ENCODE peak calls at places on chromosome X, in ten cellular contexts. O is astrocyte of the spinal cord, F is cardiac muscle cell, A is ascending aorta, Z is dorsolateral prefrontal cortex, J is A549, E is left ventricle myocardium inferior, L is hepatocyte, P is colonic mucosa, W is tibial nerve. Q is an unnamed sample.

GRCh38 chrX:123797543-123798447 is 62.1 kb upstream of the XIAP start:
- DNase-seq in O (no peak), F (no peak), A (no peak), Z (no peak), J (no peak), E (no peak), L (no peak), P (no peak), W (no peak), Q (no peak)

GRCh38 chrX:13898084-13898483 is 81.2 kb upstream of the GPM6B start:
- DNase-seq in O (no peak), F (peak), A (peak), Z (no peak), J (no peak), E (no peak), L (no peak), P (no peak), W (peak), Q (no peak)

GRCh38 chrX:132127748-132128147 is at the start of gene FRMD7:
- DNase-seq in O (peak), F (no peak), A (no peak), Z (no peak), J (no peak), E (no peak), L (no peak), P (no peak), W (no peak), Q (peak)

GRCh38 chrX:148043456-148043855 is 62.3 kb downstream of the FMR1NB start:
- DNase-seq in O (peak), F (no peak), A (no peak), Z (no peak), J (no peak), E (no peak), L (no peak), P (no peak), W (no peak), Q (no peak)

GRCh38 chrX:151488677-151489076 is 74.8 kb upstream of the PASD1 start:
- DNase-seq in O (no peak), F (peak), A (no peak), Z (no peak), J (peak), E (no peak), L (no peak), P (no peak), W (no peak), Q (no peak)

GRCh38 chrX:19875051-19875432 is 12.4 kb downstream of the SH3KBP1 start:
- DNase-seq in O (no peak), F (no peak), A (no peak), Z (no peak), J (no peak), E (no peak), L (no peak), P (no peak), W (no peak), Q (no peak)

GRCh38 chrX:55907968-55908607 is 190.5 kb downstream of the RRAGB start:
- DNase-seq in O (peak), F (peak), A (peak), Z (no peak), J (no peak), E (peak), L (peak), P (peak), W (no peak), Q (peak)

GRCh38 chrX:97876697-97877407 is 993.1 kb downstream of the RPA4 start:
- DNase-seq in O (no peak), F (no peak), A (no peak), Z (no peak), J (no peak), E (no peak), L (no peak), P (no peak), W (no peak), Q (no peak)

GRCh38 chrX:39950035-39950688 is 147.6 kb downstream of the BCOR start:
- DNase-seq in O (no peak), F (no peak), A (no peak), Z (no peak), J (no peak), E (no peak), L (no peak), P (no peak), W (no peak), Q (no peak)

GRCh38 chrX:119325456-119325855 is 73.7 kb upstream of the SLC25A43 start:
- DNase-seq in O (no peak), F (no peak), A (no peak), Z (no peak), J (no peak), E (no peak), L (no peak), P (no peak), W (no peak), Q (no peak)

GRCh38 chrX:133892337-133892736 is 93.1 kb downstream of the GPC3 start:
- DNase-seq in O (no peak), F (peak), A (no peak), Z (no peak), J (no peak), E (no peak), L (no peak), P (no peak), W (no peak), Q (no peak)

GRCh38 chrX:95076449-95076848 is 1402.4 kb downstream of the FAM133A start:
- DNase-seq in O (peak), F (peak), A (no peak), Z (no peak), J (no peak), E (no peak), L (peak), P (no peak), W (no peak), Q (peak)

GRCh38 chrX:106952988-106953387 is 32.8 kb downstream of the CLDN2 start:
- DNase-seq in O (peak), F (peak), A (no peak), Z (no peak), J (no peak), E (no peak), L (no peak), P (no peak), W (no peak), Q (peak)

GRCh38 chrX:75986980-75987379 is 185.9 kb upstream of the PBDC1 start:
- DNase-seq in O (no peak), F (no peak), A (no peak), Z (no peak), J (no peak), E (no peak), L (no peak), P (no peak), W (no peak), Q (no peak)

GRCh38 chrX:19987856-19988255 is 3.0 kb downstream of the BCLAF3 start:
- DNase-seq in O (no peak), F (no peak), A (no peak), Z (no peak), J (no peak), E (no peak), L (no peak), P (no peak), W (no peak), Q (no peak)

GRCh38 chrX:107857815-107858214 is 32.1 kb downstream of the MID2 start:
- DNase-seq in O (no peak), F (no peak), A (no peak), Z (no peak), J (no peak), E (no peak), L (peak), P (no peak), W (no peak), Q (no peak)

GRCh38 chrX:118220509-118220908 is 103.9 kb upstream of the KLHL13 start:
- DNase-seq in O (no peak), F (no peak), A (no peak), Z (no peak), J (no peak), E (no peak), L (no peak), P (no peak), W (no peak), Q (no peak)

GRCh38 chrX:137427061-137427778 is 138.7 kb upstream of the ZIC3 start:
- DNase-seq in O (no peak), F (peak), A (no peak), Z (no peak), J (no peak), E (no peak), L (no peak), P (no peak), W (no peak), Q (no peak)

GRCh38 chrX:133399411-133399810 is 15.9 kb downstream of the GPC4 start:
- DNase-seq in O (no peak), F (no peak), A (no peak), Z (no peak), J (no peak), E (no peak), L (no peak), P (no peak), W (no peak), Q (no peak)

GRCh38 chrX:39645059-39645895 is 452.5 kb downstream of the BCOR start:
- DNase-seq in O (peak), F (no peak), A (peak), Z (no peak), J (no peak), E (peak), L (peak), P (peak), W (peak), Q (peak)

GRCh38 chrX:106243376-106243775 is 75.3 kb downstream of the PWWP3B start:
- DNase-seq in O (no peak), F (no peak), A (no peak), Z (no peak), J (no peak), E (no peak), L (no peak), P (no peak), W (no peak), Q (no peak)

GRCh38 chrX:107565005-107565404 is 63.3 kb upstream of the PRPS1 start:
- DNase-seq in O (no peak), F (no peak), A (no peak), Z (no peak), J (no peak), E (no peak), L (no peak), P (no peak), W (no peak), Q (no peak)

DNA sequence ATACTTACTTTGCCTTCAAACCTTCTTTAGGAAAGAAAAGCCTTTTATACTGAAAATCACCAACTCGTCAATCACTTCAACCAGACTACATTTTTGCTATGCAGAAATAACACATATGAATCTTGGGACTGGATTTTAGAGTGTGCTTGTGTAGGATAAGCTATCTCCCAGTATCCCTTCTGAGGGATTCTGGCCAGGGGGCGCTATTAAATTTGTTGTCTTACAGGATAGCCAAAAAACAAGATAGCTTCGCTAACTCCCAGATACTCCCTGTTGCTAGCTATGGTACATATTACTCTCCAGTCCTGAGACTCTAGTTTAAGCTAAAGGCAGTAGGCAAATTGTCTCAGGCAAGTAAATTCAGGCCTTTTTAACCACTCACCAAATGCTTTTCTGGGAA is 167.2 kb downstream of the LHFPL1 start:
- DNase-seq in O (no peak), F (peak), A (no peak), Z (no peak), J (no peak), E (no peak), L (no peak), P (no peak), W (no peak), Q (no peak)
- TF ChIP-seq CTCF in O (no peak), F (no peak), A (no peak), Z (no peak), J (no peak), E (no peak), L (no peak), P (no peak), W (no peak), Q (no peak)

GRCh38 chrX:72054776-72055495 is 76.8 kb downstream of the RTL5 start:
- DNase-seq in O (no peak), F (no peak), A (peak), Z (peak), J (no peak), E (no peak), L (no peak), P (no peak), W (no peak), Q (no peak)
- H3K4me3 ChIP-seq in O (no peak), F (no peak), A (no peak), Z (peak), J (no peak), E (no peak), L (no peak), P (no peak), W (no peak), Q (no peak)

DNA sequence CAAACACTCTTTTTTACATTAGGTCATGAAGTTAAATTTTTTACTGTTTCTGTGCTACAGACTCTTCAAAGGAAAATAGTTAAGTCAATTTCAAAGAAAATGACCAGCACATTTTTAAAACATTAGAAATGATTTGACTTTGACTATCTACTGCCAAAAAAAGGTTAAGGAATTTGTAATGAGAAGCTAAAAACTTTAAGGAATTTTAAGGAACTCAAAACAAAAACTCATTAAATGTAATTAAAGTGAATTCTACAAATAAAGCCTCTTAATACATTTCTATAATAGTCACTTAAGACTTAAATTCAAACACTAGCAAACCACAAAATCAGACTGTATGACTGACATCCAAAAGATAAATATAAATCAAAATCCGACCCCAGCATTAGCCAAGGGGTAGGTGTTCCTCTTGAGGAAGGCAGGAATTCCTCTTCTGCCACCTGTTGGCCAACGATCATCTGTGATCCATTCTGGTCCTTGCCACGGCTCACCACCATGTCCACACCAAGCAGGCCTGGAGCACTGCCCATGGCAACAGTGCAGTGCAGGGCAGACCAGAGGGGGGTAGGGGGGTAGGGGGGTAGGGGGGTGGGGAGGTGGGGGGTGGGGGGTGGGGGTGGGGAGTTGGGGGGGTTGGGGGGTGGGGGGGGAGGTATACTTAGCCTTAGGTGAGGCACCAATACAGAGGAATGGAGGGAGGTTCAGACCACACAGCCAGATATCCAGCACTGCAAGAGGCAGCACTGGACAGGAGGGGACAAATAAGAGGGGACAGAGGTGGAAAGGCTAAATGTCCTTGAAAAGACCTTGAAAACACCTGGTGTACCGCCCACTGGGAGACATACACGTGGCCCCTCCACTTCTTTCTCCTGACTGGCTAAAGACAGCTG is 287.4 kb downstream of the CHIC1 start:
- DNase-seq in O (peak), F (peak), A (no peak), Z (no peak), J (peak), E (no peak), L (peak), P (peak), W (no peak), Q (peak)
- TF ChIP-seq CTCF in O (peak), F (peak), A (no peak), Z (no peak), J (peak), E (no peak), L (no peak), P (no peak), W (no peak), Q (peak)

DNA sequence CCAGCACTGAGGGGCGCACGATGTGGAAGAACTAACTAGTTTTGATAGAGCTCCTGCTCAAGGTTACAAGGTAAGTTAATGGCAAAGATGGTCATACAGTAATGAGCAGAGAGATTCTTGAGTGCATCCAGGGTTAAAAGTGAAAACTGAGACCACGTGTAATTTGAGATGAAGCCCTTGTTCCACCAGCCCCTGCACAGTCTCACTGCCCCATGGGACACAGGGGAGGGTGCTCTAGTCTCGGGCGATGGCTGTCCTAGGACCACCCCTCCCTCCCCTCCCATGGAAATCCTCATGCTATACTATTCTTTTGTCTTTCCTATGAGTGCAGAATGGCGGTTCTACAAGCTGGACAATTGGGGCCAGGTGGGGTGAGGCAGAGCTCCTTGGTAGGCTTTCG is 1.8 kb downstream of the G6PD start:
- DNase-seq in O (no peak), F (peak), A (no peak), Z (no peak), J (no peak), E (no peak), L (no peak), P (no peak), W (no peak), Q (no peak)
- H3K4me3 ChIP-seq in O (no peak), F (no peak), A (no peak), Z (no peak), J (peak), E (no peak), L (no peak), P (no peak), W (no peak), Q (peak)

GRCh38 chrX:71547339-71547738 is 14.4 kb downstream of the OGT start:
- DNase-seq in O (no peak), F (no peak), A (no peak), Z (no peak), J (no peak), E (no peak), L (no peak), P (no peak), W (no peak), Q (no peak)
- TF ChIP-seq CTCF in O (no peak), F (no peak), A (no peak), Z (no peak), J (no peak), E (no peak), L (no peak), P (no peak), W (no peak), Q (no peak)

GRCh38 chrX:49185062-49185394 is 1.1 kb downstream of the PRICKLE3 start:
- DNase-seq in O (no peak), F (no peak), A (no peak), Z (no peak), J (no peak), E (no peak), L (no peak), P (no peak), W (no peak), Q (no peak)
- H3K4me3 ChIP-seq in O (peak), F (peak), A (peak), Z (peak), J (peak), E (peak), L (no peak), P (peak), W (peak), Q (peak)

DNA sequence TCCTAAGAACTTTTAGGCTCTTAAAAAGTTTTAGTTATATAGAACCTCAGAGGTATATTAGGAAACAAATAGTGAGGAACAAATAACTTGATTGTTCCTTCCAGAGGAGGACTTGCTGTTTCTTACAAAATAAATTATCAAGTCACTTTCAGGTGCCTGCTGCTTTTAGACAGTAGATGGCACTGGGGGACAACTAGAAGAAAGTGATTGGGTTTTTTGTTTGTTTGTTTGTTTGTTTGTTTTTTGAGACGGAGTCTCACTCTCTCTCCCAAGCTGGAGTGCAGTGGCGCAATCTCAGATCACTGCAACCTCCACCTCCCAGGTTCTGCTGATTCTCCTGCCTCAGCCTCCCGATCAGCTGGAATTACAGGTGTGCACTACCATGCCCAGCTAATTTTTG is 35.4 kb upstream of the CDKL5 start:
- DNase-seq in O (no peak), F (no peak), A (no peak), Z (no peak), J (peak), E (no peak), L (no peak), P (no peak), W (no peak), Q (no peak)
- TF ChIP-seq CTCF in O (no peak), F (no peak), A (no peak), Z (no peak), J (peak), E (no peak), L (peak), P (no peak), W (no peak), Q (no peak)

DNA sequence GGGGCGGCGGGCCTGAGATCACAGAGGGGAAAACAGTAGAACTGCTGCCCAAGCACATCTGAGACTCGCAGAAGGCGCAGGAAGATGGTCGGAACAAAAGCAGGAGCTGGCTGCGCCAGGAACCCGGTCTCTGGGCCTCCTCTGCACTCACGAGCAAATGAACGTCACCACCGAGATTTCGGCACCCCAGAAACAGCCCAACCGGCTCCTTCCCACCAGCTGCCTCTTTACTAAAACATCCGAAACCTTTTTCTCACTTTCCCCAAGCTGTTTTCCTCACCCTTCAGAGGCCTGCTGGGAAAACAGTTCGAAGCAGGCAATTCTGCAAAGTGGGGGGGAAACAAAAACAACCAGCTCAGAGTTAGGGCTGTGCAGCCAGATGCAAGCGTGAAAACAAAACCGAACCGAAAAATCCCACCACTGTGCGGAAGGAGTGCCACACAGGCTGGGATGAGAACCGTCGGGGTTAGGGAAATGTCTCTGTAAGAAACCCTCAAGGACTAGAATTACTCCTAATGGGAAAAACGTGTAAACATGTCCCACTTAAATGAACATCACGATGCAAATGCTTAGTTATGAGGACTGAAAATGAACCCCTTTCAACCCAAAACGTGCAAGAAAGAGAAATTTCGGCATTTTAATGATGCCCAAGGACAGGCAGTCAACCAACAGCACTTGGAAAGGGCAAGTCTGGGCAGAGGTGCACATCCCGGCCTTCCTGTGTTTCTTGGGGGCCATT is 15.9 kb downstream of the DHRSX start:
- DNase-seq in O (peak), F (peak), A (no peak), Z (peak), J (no peak), E (no peak), L (no peak), P (no peak), W (no peak), Q (peak)
- H3K4me3 ChIP-seq in O (peak), F (no peak), A (peak), Z (peak), J (no peak), E (peak), L (no peak), P (no peak), W (peak), Q (peak)

DNA sequence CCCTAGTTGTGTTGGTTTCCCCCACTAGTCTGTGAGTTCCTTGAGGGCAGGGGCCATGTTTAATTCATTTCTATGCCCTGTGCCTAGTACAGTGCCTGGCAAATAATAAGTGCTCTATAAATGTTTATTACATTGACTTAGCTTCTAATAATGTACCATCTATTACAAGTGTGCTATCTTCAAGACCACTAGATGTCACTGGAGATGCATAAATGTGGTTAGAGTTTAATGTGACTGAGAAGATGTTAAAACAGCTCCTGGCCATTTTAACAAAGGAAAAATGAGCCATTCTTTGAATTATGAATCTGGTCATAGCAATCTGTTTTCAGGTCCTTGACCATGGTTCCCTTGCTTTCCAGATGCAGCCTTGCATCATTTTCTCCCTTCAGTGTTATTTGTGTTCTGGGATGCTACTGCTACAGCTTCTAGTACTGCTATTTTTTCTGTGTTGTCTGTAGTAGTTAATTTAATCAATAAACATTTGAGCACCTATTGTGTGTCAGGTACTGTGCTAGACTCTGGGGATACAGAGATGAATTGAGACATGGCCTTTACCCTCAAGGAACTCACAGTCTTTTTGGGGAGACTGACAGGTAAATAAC is 43.2 kb downstream of the SLC9A6 start:
- DNase-seq in O (peak), F (peak), A (no peak), Z (no peak), J (peak), E (no peak), L (peak), P (no peak), W (no peak), Q (peak)
- TF ChIP-seq CTCF in O (peak), F (peak), A (peak), Z (peak), J (peak), E (peak), L (peak), P (peak), W (peak), Q (peak)